ENCODE peak calls at places on chromosomes 11 and 22, in five cellular contexts. One of them, this sample, is unnamed.

GRCh38 chr11:97498891-97499290 is 1109.1 kb downstream of the JRKL start:
- DNase-seq in GM12878: no peak
- DNase-seq in H1: no peak
- DNase-seq in NT2/D1: no peak
- DNase-seq in HepG2: no peak
- DNase-seq in this sample: no peak

GRCh38 chr11:116481126-116481644 is 291.6 kb downstream of the BUD13 start:
- DNase-seq in GM12878: no peak
- DNase-seq in H1: no peak
- DNase-seq in NT2/D1: no peak
- DNase-seq in HepG2: no peak
- DNase-seq in this sample: no peak

GRCh38 chr11:134388590-134388989 is 23.5 kb downstream of the B3GAT1 start:
- DNase-seq in GM12878: no peak
- DNase-seq in H1: no peak
- DNase-seq in NT2/D1: no peak
- DNase-seq in HepG2: no peak
- DNase-seq in this sample: no peak

GRCh38 chr11:119625206-119625988 is 103.6 kb downstream of the NECTIN1 start:
- DNase-seq in GM12878: no peak
- DNase-seq in H1: no peak
- DNase-seq in NT2/D1: no peak
- DNase-seq in HepG2: no peak
- DNase-seq in this sample: no peak

GRCh38 chr11:844693-845644 is 2.3 kb downstream of the TSPAN4 start:
- DNase-seq in GM12878: no peak
- DNase-seq in H1: peak; percentile 89
- DNase-seq in NT2/D1: peak; percentile 90
- DNase-seq in HepG2: peak; percentile 88
- DNase-seq in this sample: peak; percentile 51

GRCh38 chr22:45876136-45877035 is 100.6 kb downstream of the WNT7B start:
- DNase-seq in GM12878: no peak
- DNase-seq in H1: peak; percentile 39
- DNase-seq in NT2/D1: no peak
- DNase-seq in HepG2: no peak
- DNase-seq in this sample: no peak

GRCh38 chr11:44659641-44660040 is 67.1 kb upstream of the TSPAN18 start:
- DNase-seq in GM12878: no peak
- DNase-seq in H1: no peak
- DNase-seq in NT2/D1: no peak
- DNase-seq in HepG2: no peak
- DNase-seq in this sample: no peak

GRCh38 chr11:103367650-103368049 is 258.4 kb downstream of the DYNC2H1 start:
- DNase-seq in GM12878: no peak
- DNase-seq in H1: no peak
- DNase-seq in NT2/D1: no peak
- DNase-seq in HepG2: no peak
- DNase-seq in this sample: no peak

GRCh38 chr22:49704345-49705215 is 123.1 kb downstream of the BRD1 start:
- DNase-seq in GM12878: no peak
- DNase-seq in H1: peak; percentile 42
- DNase-seq in NT2/D1: no peak
- DNase-seq in HepG2: no peak
- DNase-seq in this sample: no peak

GRCh38 chr11:47148903-47149535 is 27.7 kb downstream of the ARFGAP2 start:
- DNase-seq in GM12878: no peak
- DNase-seq in H1: no peak
- DNase-seq in NT2/D1: no peak
- DNase-seq in HepG2: no peak
- DNase-seq in this sample: no peak

GRCh38 chr11:32062540-32062939 is 28.3 kb upstream of the RCN1 start:
- DNase-seq in GM12878: no peak
- DNase-seq in H1: no peak
- DNase-seq in NT2/D1: no peak
- DNase-seq in HepG2: no peak
- DNase-seq in this sample: no peak

GRCh38 chr22:30371981-30372380 is 15.2 kb downstream of the CCDC157 start:
- DNase-seq in GM12878: no peak
- DNase-seq in H1: no peak
- DNase-seq in NT2/D1: no peak
- DNase-seq in HepG2: no peak
- DNase-seq in this sample: no peak

GRCh38 chr22:44881624-44882023 is 128.2 kb downstream of the PHF21B start:
- DNase-seq in GM12878: no peak
- DNase-seq in H1: no peak
- DNase-seq in NT2/D1: no peak
- DNase-seq in HepG2: no peak
- DNase-seq in this sample: no peak

GRCh38 chr11:8252946-8253345 is 10.7 kb downstream of the LMO1 start:
- DNase-seq in GM12878: no peak
- DNase-seq in H1: peak; percentile 31
- DNase-seq in NT2/D1: no peak
- DNase-seq in HepG2: no peak
- DNase-seq in this sample: no peak

GRCh38 chr22:28766628-28767027 is 5.9 kb upstream of the CCDC117 start:
- DNase-seq in GM12878: no peak
- DNase-seq in H1: no peak
- DNase-seq in NT2/D1: no peak
- DNase-seq in HepG2: no peak
- DNase-seq in this sample: no peak
- TF ChIP-seq SUZ12 in GM12878: no peak
- TF ChIP-seq SUZ12 in H1: no peak
- TF ChIP-seq SUZ12 in NT2/D1: no peak
- TF ChIP-seq SUZ12 in HepG2: no peak
- TF ChIP-seq SUZ12 in this sample: no peak

DNA sequence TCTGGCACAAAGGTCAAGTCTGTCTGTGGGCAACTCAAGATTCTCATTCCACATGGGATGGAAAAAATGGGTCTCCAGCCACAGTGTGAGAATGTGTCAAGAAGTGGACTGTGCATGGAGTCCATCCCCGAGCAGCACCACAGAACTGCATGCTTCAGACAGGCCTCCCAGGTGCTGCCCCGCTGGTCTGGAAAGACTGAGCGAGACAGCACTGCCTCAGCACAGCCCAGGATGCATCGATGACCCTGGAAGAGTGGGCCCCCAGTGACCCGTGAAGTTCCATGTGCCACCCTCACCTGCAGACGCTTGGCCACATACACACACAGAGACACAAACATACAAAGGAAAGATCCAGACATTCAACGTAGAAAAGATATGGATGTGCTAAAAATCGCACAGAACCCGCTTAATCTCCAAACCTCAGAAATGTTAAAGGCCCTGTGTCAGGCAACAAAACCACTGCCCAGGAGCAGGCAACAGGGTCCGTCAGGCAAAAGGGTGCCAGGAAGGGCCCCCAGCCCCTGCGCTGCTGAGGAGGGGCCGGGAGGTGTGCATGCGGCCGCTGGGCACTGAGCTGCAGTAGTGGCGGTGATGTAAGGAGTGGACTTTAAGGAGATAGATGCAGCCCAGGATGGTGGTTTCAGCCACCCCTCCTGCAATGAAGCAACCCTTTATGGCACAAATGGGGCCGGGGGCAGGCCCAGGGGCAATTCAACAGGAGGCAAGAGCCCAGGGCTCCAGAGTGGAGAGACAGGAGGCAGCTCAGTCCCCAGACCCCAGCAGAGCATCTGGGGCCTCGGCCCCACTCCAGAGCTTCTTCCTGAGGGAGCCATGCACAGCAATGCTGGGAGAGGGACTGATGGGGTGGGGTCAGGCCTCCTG is 84.7 kb downstream of the DGCR2 start:
- DNase-seq in GM12878: no peak
- DNase-seq in H1: no peak
- DNase-seq in NT2/D1: no peak
- DNase-seq in HepG2: no peak
- DNase-seq in this sample: no peak
- TF ChIP-seq SUZ12 in GM12878: no peak
- TF ChIP-seq SUZ12 in H1: no peak
- TF ChIP-seq SUZ12 in NT2/D1: no peak
- TF ChIP-seq SUZ12 in HepG2: no peak
- TF ChIP-seq SUZ12 in this sample: no peak

GRCh38 chr11:105152556-105152955 is 13.0 kb upstream of the CARD18 start:
- DNase-seq in GM12878: no peak
- DNase-seq in H1: no peak
- DNase-seq in NT2/D1: no peak
- DNase-seq in HepG2: no peak
- DNase-seq in this sample: no peak
- TF ChIP-seq SUZ12 in GM12878: no peak
- TF ChIP-seq SUZ12 in H1: no peak
- TF ChIP-seq SUZ12 in NT2/D1: no peak
- TF ChIP-seq SUZ12 in HepG2: no peak
- TF ChIP-seq SUZ12 in this sample: no peak

GRCh38 chr11:63610604-63611394 is 3.4 kb downstream of the PLAAT3 start:
- DNase-seq in GM12878: no peak
- DNase-seq in H1: peak; percentile 57
- DNase-seq in NT2/D1: peak; percentile 49
- DNase-seq in HepG2: no peak
- DNase-seq in this sample: no peak
- TF ChIP-seq SUZ12 in GM12878: no peak
- TF ChIP-seq SUZ12 in H1: no peak
- TF ChIP-seq SUZ12 in NT2/D1: no peak
- TF ChIP-seq SUZ12 in HepG2: no peak
- TF ChIP-seq SUZ12 in this sample: no peak

GRCh38 chr22:46907578-46908215 is 145.2 kb downstream of the TBC1D22A start:
- DNase-seq in GM12878: no peak
- DNase-seq in H1: peak; percentile 43
- DNase-seq in NT2/D1: no peak
- DNase-seq in HepG2: no peak
- DNase-seq in this sample: no peak

GRCh38 chr22:46905834-46906233 is 143.4 kb downstream of the TBC1D22A start:
- DNase-seq in GM12878: no peak
- DNase-seq in H1: no peak
- DNase-seq in NT2/D1: no peak
- DNase-seq in HepG2: no peak
- DNase-seq in this sample: no peak

GRCh38 chr22:46908641-46909107 is 146.2 kb downstream of the TBC1D22A start:
- DNase-seq in GM12878: no peak
- DNase-seq in H1: peak; percentile 45
- DNase-seq in NT2/D1: peak; percentile 18
- DNase-seq in HepG2: no peak
- DNase-seq in this sample: no peak

GRCh38 chr22:46905415-46905814 is 143.0 kb downstream of the TBC1D22A start:
- DNase-seq in GM12878: no peak
- DNase-seq in H1: peak; percentile 35
- DNase-seq in NT2/D1: no peak
- DNase-seq in HepG2: no peak
- DNase-seq in this sample: no peak

GRCh38 chr22:46906326-46907045 is 144.0 kb downstream of the TBC1D22A start:
- DNase-seq in GM12878: no peak
- DNase-seq in H1: peak; percentile 35
- DNase-seq in NT2/D1: no peak
- DNase-seq in HepG2: no peak
- DNase-seq in this sample: no peak
- TF ChIP-seq SUZ12 in GM12878: no peak
- TF ChIP-seq SUZ12 in H1: no peak
- TF ChIP-seq SUZ12 in NT2/D1: no peak
- TF ChIP-seq SUZ12 in HepG2: no peak
- TF ChIP-seq SUZ12 in this sample: no peak

DNA sequence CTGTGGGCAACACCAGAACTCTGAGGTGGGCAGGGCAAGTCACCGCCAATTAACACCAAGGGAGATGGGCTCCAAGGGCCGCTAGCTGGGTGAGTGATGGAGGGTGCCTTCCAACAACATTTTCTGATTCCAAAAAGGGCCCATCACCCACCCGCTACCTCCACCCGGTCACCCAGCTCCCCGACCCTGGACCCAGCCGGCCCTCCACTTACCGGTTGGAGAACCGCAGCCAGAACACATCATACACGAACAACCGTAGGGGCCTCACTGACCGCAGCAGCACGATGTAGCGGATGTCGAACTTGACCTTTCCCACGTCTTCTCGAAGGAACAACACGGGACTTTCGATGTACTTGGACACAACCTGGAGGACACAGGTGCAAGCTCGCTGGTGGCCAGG is 14.7 kb downstream of the TTLL12 start:
- DNase-seq in GM12878: no peak
- DNase-seq in H1: no peak
- DNase-seq in NT2/D1: no peak
- DNase-seq in HepG2: no peak
- DNase-seq in this sample: no peak
- TF ChIP-seq SUZ12 in GM12878: no peak
- TF ChIP-seq SUZ12 in H1: no peak
- TF ChIP-seq SUZ12 in NT2/D1: no peak
- TF ChIP-seq SUZ12 in HepG2: no peak
- TF ChIP-seq SUZ12 in this sample: no peak

GRCh38 chr22:39290248-39290720 is 29.1 kb downstream of the RPL3 start:
- DNase-seq in GM12878: no peak
- DNase-seq in H1: no peak
- DNase-seq in NT2/D1: no peak
- DNase-seq in HepG2: no peak
- DNase-seq in this sample: no peak
- TF ChIP-seq SUZ12 in GM12878: no peak
- TF ChIP-seq SUZ12 in H1: no peak
- TF ChIP-seq SUZ12 in NT2/D1: no peak
- TF ChIP-seq SUZ12 in HepG2: no peak
- TF ChIP-seq SUZ12 in this sample: no peak

GRCh38 chr11:69643646-69644045 is 2.7 kb downstream of the CCND1 start:
- DNase-seq in GM12878: no peak
- DNase-seq in H1: no peak
- DNase-seq in NT2/D1: no peak
- DNase-seq in HepG2: no peak
- DNase-seq in this sample: no peak
- TF ChIP-seq SUZ12 in GM12878: no peak
- TF ChIP-seq SUZ12 in H1: no peak
- TF ChIP-seq SUZ12 in NT2/D1: no peak
- TF ChIP-seq SUZ12 in HepG2: no peak
- TF ChIP-seq SUZ12 in this sample: no peak

DNA sequence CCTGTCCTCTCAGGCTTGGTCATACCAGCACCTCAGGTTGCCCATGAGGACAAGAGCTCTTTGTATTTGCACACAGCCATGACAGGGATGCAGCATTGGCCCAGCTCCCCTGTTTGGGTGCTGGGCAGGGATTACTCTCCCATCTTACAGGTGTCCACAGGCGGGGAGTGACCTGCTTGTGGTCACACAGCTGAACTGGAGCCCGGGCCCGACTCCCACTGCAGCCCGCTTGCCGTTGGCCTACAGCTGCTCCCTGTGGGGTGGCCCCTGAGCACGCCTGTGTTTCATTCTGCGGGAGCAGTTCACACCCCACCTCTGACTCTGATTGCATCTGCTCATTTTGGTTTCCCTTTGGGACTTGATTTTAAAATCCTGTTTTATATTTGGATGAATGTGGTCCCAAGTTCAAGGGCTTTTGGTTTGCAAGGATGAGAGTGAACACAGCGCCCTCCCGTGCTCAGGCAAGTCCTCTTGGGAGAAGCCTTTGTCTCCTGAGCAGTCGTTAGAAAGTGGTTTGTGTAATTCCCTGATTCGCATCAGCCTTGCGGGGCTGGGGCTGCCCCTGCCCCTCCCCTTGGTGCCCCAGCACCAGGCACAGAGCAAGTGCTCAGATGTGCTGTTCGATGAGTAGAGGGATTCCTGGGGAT is 9.3 kb downstream of the PICK1 start:
- DNase-seq in GM12878: no peak
- DNase-seq in H1: no peak
- DNase-seq in NT2/D1: no peak
- DNase-seq in HepG2: no peak
- DNase-seq in this sample: no peak
- TF ChIP-seq SUZ12 in GM12878: no peak
- TF ChIP-seq SUZ12 in H1: no peak
- TF ChIP-seq SUZ12 in NT2/D1: no peak
- TF ChIP-seq SUZ12 in HepG2: no peak
- TF ChIP-seq SUZ12 in this sample: no peak